ENCODE peak calls at places on chromosome 3, in six cellular contexts. R is heart right ventricle; W is kidney glomerular epithelial cell; C is erythroblast; M is naive thymus-derived CD8-positive, alpha-beta T cell; U is neuronal stem cell. T is an unnamed sample.

GRCh38 chr3:190086191-190086590 is 34.5 kb downstream of the P3H2 start:
- DNase-seq in R (no peak), W (no peak), C (no peak), M (no peak), U (no peak), T (no peak)

GRCh38 chr3:140822381-140823047 is 119.1 kb upstream of the SLC25A36 start:
- DNase-seq in R (no peak), W (no peak), C (no peak), M (no peak), U (no peak), T (no peak)

GRCh38 chr3:117814975-117815374 is 1105.4 kb downstream of the TUSC7 start:
- DNase-seq in R (no peak), W (no peak), C (no peak), M (no peak), U (no peak), T (no peak)

GRCh38 chr3:50237133-50237651 is 1.2 kb downstream of the GNAI2 start:
- DNase-seq in R (no peak), W (no peak), C (no peak), M (no peak), U (no peak), T (peak)

GRCh38 chr3:69012111-69012835 is 1.2 kb downstream of the EOGT start:
- DNase-seq in R (peak), W (no peak), C (no peak), M (no peak), U (no peak), T (no peak)

GRCh38 chr3:149658444-149659172 is 783 bp upstream of the WWTR1 start:
- DNase-seq in R (peak), W (peak), C (peak), M (no peak), U (peak), T (no peak)

GRCh38 chr3:61948699-61949305 is 387.4 kb downstream of the PTPRG start:
- DNase-seq in R (no peak), W (no peak), C (no peak), M (no peak), U (no peak), T (no peak)

GRCh38 chr3:12932347-12932746 is 91.0 kb upstream of the RPL32 start:
- DNase-seq in R (peak), W (no peak), C (no peak), M (no peak), U (no peak), T (no peak)

GRCh38 chr3:114634635-114635034 is 340.8 kb downstream of the TIGIT start:
- DNase-seq in R (no peak), W (no peak), C (no peak), M (no peak), U (no peak), T (no peak)

GRCh38 chr3:36373084-36373483 is 7.2 kb upstream of the STAC start:
- DNase-seq in R (no peak), W (peak), C (no peak), M (no peak), U (no peak), T (no peak)

GRCh38 chr3:43353923-43354670 is 67.8 kb downstream of the SNRK start:
- DNase-seq in R (no peak), W (no peak), C (no peak), M (no peak), U (no peak), T (no peak)